ENCODE peak calls at places on chromosomes 3 and 15, in five cellular contexts. L, B, I, E and O are unnamed samples.

GRCh38 chr15:63509933-63510547 is 5.6 kb downstream of the USP3 start:
- DNase-seq in L (no peak), B (no peak), I (no peak), E (no peak), O (peak; percentile 59)

GRCh38 chr3:188111002-188111584 is 42.9 kb upstream of the LPP start:
- DNase-seq in L (no peak), B (no peak), I (no peak), E (peak; percentile 68), O (no peak)

GRCh38 chr3:158918451-158918850 is 116.6 kb downstream of the MFSD1 start:
- DNase-seq in L (no peak), B (no peak), I (no peak), E (no peak), O (no peak)

GRCh38 chr15:66854012-66854965 is 152.3 kb downstream of the SMAD6 start:
- DNase-seq in L (no peak), B (peak; percentile 25), I (peak; percentile 27), E (peak; percentile 66), O (no peak)

GRCh38 chr3:65669163-65669875 is 369.4 kb downstream of the MAGI1 start:
- DNase-seq in L (no peak), B (no peak), I (no peak), E (no peak), O (no peak)

GRCh38 chr3:56855856-56856538 is 54.2 kb upstream of the ARHGEF3 start:
- DNase-seq in L (peak; percentile 24), B (no peak), I (no peak), E (peak; percentile 84), O (no peak)

GRCh38 chr15:88636039-88636438 is 2.8 kb upstream of the ISG20 start:
- DNase-seq in L (no peak), B (peak; percentile 69), I (no peak), E (peak; percentile 82), O (no peak)

GRCh38 chr3:185830018-185830797 is 5.4 kb upstream of the IGF2BP2 start:
- DNase-seq in L (no peak), B (no peak), I (no peak), E (no peak), O (no peak)

GRCh38 chr15:57598346-57598745 is 6.6 kb downstream of the MYZAP start:
- DNase-seq in L (no peak), B (no peak), I (no peak), E (no peak), O (no peak)

GRCh38 chr15:100350434-100351226 is 8.9 kb upstream of the ADAMTS17 start:
- DNase-seq in L (no peak), B (no peak), I (no peak), E (no peak), O (no peak)

GRCh38 chr3:29144807-29145206 is 136.1 kb upstream of the RBMS3 start:
- DNase-seq in L (peak; percentile 17), B (no peak), I (peak; percentile 71), E (no peak), O (no peak)

GRCh38 chr3:23751485-23751811 is 54.3 kb upstream of the UBE2E1 start:
- DNase-seq in L (no peak), B (no peak), I (no peak), E (peak; percentile 88), O (peak; percentile 19)

GRCh38 chr3:18847583-18848197 is 300.6 kb upstream of the KCNH8 start:
- DNase-seq in L (no peak), B (no peak), I (no peak), E (no peak), O (no peak)

GRCh38 chr15:31499953-31500808 is 173.5 kb downstream of the KLF13 start:
- DNase-seq in L (no peak), B (no peak), I (no peak), E (no peak), O (no peak)

GRCh38 chr3:108590443-108590842 is 921 bp downstream of the DZIP3 start:
- DNase-seq in L (no peak), B (no peak), I (no peak), E (no peak), O (no peak)

GRCh38 chr15:80825361-80826030 is 46.3 kb downstream of the CEMIP start:
- DNase-seq in L (peak; percentile 30), B (no peak), I (no peak), E (no peak), O (no peak)

GRCh38 chr3:133136114-133137041 is 98.2 kb downstream of the TMEM108 start:
- DNase-seq in L (no peak), B (no peak), I (no peak), E (no peak), O (no peak)

GRCh38 chr3:123188058-123188457 is 13.7 kb upstream of the SEC22A start:
- DNase-seq in L (no peak), B (no peak), I (no peak), E (no peak), O (no peak)

GRCh38 chr3:127325630-127325961 is 37.8 kb upstream of the PRR20G start:
- DNase-seq in L (peak; percentile 64), B (no peak), I (no peak), E (no peak), O (no peak)

GRCh38 chr15:92920595-92921169 is 20.6 kb downstream of the CHD2 start:
- DNase-seq in L (no peak), B (no peak), I (no peak), E (no peak), O (no peak)
- H3K36me3 ChIP-seq in L (no peaks in the 10 kb centered on the region), B (peaks cover 9% of the 10 kb centered on the region), I (no peaks in the 10 kb centered on the region), E (peaks cover 88% of the 10 kb centered on the region), O (peaks cover 1% of the 10 kb centered on the region)

GRCh38 chr3:100089802-100090668 is 24.3 kb downstream of the FILIP1L start:
- DNase-seq in L (peak; percentile 37), B (no peak), I (no peak), E (peak; percentile 81), O (no peak)
- TF ChIP-seq CTCF in L (peak; percentile 38), B (peak; percentile 42), I (peak; percentile 7), E (peak; percentile 85), O (peak; percentile 64)

GRCh38 chr3:170865209-170866094 is 4.5 kb downstream of the RPL22L1 start:
- DNase-seq in L (no peak), B (no peak), I (no peak), E (peak; percentile 59), O (no peak)
- H3K36me3 ChIP-seq in L (peaks cover 4% of the 10 kb centered on the region), B (peaks cover 29% of the 10 kb centered on the region), I (no peaks in the 10 kb centered on the region), E (peaks cover 30% of the 10 kb centered on the region), O (peaks cover 2% of the 10 kb centered on the region)

DNA sequence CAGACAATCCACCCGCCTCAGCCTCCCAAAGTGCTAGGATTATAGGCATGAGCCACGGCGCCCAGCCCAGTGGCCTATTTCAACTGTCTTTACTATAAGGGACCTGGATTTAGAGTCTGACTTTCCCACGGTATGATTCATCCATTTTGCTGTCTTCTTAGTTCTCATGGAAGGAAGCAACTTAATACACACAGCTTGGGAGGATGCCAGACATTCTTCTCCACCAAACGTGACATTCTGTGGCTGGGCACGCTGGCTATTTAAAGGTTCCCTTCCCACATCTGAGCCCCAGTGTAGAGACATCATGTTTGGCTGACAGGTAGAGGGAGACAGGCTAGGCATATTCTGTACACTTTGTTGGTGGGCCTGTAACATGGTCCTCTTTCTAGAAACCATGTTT is 26.2 kb downstream of the FAM43A start:
- DNase-seq in L (peak; percentile 22), B (no peak), I (no peak), E (no peak), O (peak; percentile 99)
- TF ChIP-seq CTCF in L (peak; percentile 21), B (no peak), I (no peak), E (no peak), O (peak; percentile 25)

GRCh38 chr3:16363636-16364035 is 98.6 kb downstream of the OXNAD1 start:
- DNase-seq in L (no peak), B (no peak), I (no peak), E (no peak), O (no peak)

GRCh38 chr3:16364963-16365362 is 100.0 kb downstream of the OXNAD1 start:
- DNase-seq in L (no peak), B (no peak), I (no peak), E (no peak), O (no peak)

GRCh38 chr3:16364323-16364722 is 99.3 kb downstream of the OXNAD1 start:
- DNase-seq in L (no peak), B (no peak), I (no peak), E (no peak), O (no peak)

GRCh38 chr3:16361087-16361486 is 96.1 kb downstream of the OXNAD1 start:
- DNase-seq in L (no peak), B (no peak), I (no peak), E (no peak), O (no peak)

GRCh38 chr3:16362781-16363180 is 97.8 kb downstream of the OXNAD1 start:
- DNase-seq in L (no peak), B (no peak), I (no peak), E (no peak), O (no peak)
- H3K36me3 ChIP-seq in L (peaks cover 9% of the 10 kb centered on the region), B (no peaks in the 10 kb centered on the region), I (no peaks in the 10 kb centered on the region), E (no peaks in the 10 kb centered on the region), O (no peaks in the 10 kb centered on the region)